ENCODE peak calls at places on chromosomes 5 and 9, in seven cellular contexts. S is glutamatergic neuron, J is tibial nerve, A is H9, R is mesothelial cell of epicardium, E is fibroblast of pulmonary artery, O is neural crest cell. H is an unnamed sample.

GRCh38 chr9:87322840-87323635 is 174.6 kb upstream of the DAPK1 start:
- DNase-seq in J (no peak), O (no peak), A (no peak), E (peak; percentile 53), S (no peak), R (no peak), H (no peak)

GRCh38 chr9:92963831-92964606 is 16.7 kb downstream of the FGD3 start:
- DNase-seq in A (no peak), O (no peak), S (no peak), J (no peak), E (no peak), R (no peak), H (no peak)

GRCh38 chr9:31304576-31304975 is 1079.9 kb upstream of the ACO1 start:
- DNase-seq in A (no peak), R (no peak), J (no peak), O (no peak), E (peak; percentile 90), S (no peak), H (no peak)

GRCh38 chr5:28066856-28067255 is 1028.5 kb upstream of the CDH9 start:
- DNase-seq in S (no peak), R (no peak), J (no peak), O (no peak), A (peak; percentile 57), E (no peak), H (no peak)

GRCh38 chr5:169097897-169098296 is 203.0 kb downstream of the SLIT3 start:
- DNase-seq in O (no peak), A (no peak), S (no peak), E (no peak), J (no peak), R (no peak), H (no peak)

GRCh38 chr5:168771698-168772097 is 192.5 kb upstream of the PANK3 start:
- DNase-seq in E (no peak), J (no peak), S (no peak), A (no peak), O (no peak), R (no peak), H (no peak)

GRCh38 chr5:68911840-68912690 is 181.7 kb upstream of the SLC30A5 start:
- DNase-seq in J (no peak), O (no peak), R (no peak), E (peak; percentile 83), A (no peak), S (no peak), H (no peak)

GRCh38 chr9:130824079-130824478 is 11.0 kb upstream of the ABL1 start:
- DNase-seq in R (no peak), E (no peak), A (no peak), S (no peak), J (no peak), O (no peak), H (no peak)

GRCh38 chr5:176402684-176403083 is 13.7 kb downstream of the CLTB start:
- DNase-seq in E (no peak), A (no peak), S (no peak), J (no peak), O (no peak), R (no peak), H (no peak)

GRCh38 chr5:140977003-140977402 is 10.7 kb downstream of the PCDHAC2 start:
- DNase-seq in E (peak; percentile 21), O (no peak), J (no peak), S (no peak), R (no peak), A (no peak), H (no peak)

GRCh38 chr9:87676976-87677775 is 48.7 kb upstream of the CTSL start:
- DNase-seq in S (no peak), A (peak; percentile 23), E (peak; percentile 82), R (no peak), O (no peak), J (no peak), H (no peak)

GRCh38 chr5:42242210-42242609 is 181.0 kb upstream of the GHR start:
- DNase-seq in O (no peak), E (no peak), R (no peak), A (no peak), J (no peak), S (no peak), H (no peak)

DNA sequence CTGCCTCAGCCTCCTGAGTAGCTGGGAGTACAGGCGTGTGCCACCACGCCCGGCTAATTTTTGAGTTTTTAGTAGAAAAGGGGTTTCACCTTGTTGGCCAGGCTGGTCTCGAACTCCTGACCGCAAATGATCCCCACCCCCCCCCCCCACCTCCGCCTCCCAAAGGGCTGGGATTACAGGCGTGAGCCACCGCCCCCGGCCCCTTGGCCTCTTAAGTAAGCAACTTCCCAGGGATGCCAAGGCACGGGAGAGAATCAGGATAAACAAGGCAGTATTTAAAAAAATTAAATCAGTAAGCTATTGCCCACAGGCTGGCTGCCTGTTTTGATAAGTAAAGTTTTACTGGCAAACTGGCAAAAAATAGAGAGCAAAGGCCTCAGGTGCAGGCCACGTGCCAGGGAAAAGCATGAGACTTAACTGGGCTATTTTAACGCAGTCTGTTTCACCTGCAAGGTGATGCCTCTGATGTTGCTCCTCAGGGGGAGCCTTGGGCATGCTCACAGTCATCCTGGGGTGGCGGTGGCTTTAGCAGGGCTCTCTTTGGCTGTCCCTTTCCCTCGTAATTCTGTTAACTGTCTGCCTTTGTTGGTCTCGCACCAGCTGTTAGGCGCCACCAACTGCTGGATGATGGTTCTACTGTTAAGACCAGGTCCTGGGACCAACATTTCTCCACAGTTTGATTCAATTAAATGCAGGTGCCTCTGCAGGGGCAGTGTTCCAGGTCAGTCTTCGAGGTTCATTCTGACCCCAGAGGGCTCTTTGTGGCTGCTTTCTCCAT is 19.4 kb upstream of the RNF130 start:
- DNase-seq in E (peak; percentile 45), A (peak; percentile 90), J (no peak), S (no peak), O (peak; percentile 35), R (no peak), H (peak; percentile 31)
- TF ChIP-seq CTCF in E (peak; percentile 31), A (peak; percentile 64), J (peak; percentile 17), S (peak; percentile 37), O (peak; percentile 38), R (peak; percentile 23), H (peak; percentile 49)

GRCh38 chr9:131982683-131983239 is 96.9 kb downstream of the MED27 start:
- DNase-seq in E (no peak), A (no peak), J (no peak), S (no peak), R (no peak), O (no peak), H (no peak)

GRCh38 chr9:131980267-131980916 is 99.3 kb downstream of the MED27 start:
- DNase-seq in S (no peak), J (no peak), A (no peak), O (no peak), E (peak; percentile 29), R (no peak), H (no peak)

GRCh38 chr9:131982102-131982501 is 97.6 kb downstream of the MED27 start:
- DNase-seq in R (no peak), S (no peak), J (no peak), E (no peak), O (no peak), A (no peak), H (no peak)

GRCh38 chr9:131984564-131984963 is 95.1 kb downstream of the MED27 start:
- DNase-seq in S (no peak), E (no peak), O (no peak), J (no peak), R (no peak), A (no peak), H (no peak)

GRCh38 chr9:131981116-131981847 is 98.4 kb downstream of the MED27 start:
- DNase-seq in O (no peak), A (no peak), R (no peak), S (no peak), E (no peak), J (no peak), H (no peak)
- TF ChIP-seq CTCF in O (no peak), A (no peak), R (no peak), S (no peak), E (no peak), J (no peak), H (no peak)

GRCh38 chr9:34566191-34566849 is 23.2 kb downstream of the CNTFR start:
- DNase-seq in E (no peak), R (no peak), J (no peak), S (no peak), O (no peak), A (no peak), H (no peak)

GRCh38 chr9:34568133-34568532 is 21.4 kb downstream of the CNTFR start:
- DNase-seq in E (no peak), O (no peak), A (no peak), S (no peak), R (no peak), J (no peak), H (no peak)

GRCh38 chr9:34568783-34569182 is 20.7 kb downstream of the CNTFR start:
- DNase-seq in E (no peak), A (no peak), O (no peak), S (peak; percentile 84), R (no peak), J (no peak), H (no peak)

GRCh38 chr9:34564617-34565016 is 24.9 kb downstream of the CNTFR start:
- DNase-seq in J (no peak), S (no peak), E (no peak), R (no peak), A (no peak), O (no peak), H (no peak)

DNA sequence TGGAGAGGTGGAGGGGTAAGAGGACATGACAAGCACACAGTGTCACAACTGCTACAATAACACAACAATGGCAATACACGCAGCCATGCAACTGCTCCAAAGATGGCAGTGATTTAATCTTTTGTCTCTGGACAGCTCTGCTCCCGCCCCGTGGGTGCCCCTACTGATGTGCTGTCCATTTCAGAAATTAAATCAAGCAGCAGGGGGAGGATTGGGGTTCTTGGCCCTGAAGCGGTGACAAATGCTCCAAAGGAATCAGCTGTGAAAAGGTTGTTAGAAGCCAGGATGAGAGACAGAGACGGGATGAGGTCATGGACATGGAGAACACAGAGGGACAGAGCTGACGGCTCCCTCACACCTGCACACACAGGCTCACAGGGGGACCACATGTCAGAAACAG is 22.6 kb downstream of the CNTFR start:
- DNase-seq in O (no peak), A (no peak), R (no peak), J (no peak), E (no peak), S (no peak), H (no peak)
- TF ChIP-seq CTCF in O (no peak), A (no peak), R (no peak), J (no peak), E (no peak), S (no peak), H (no peak)

GRCh38 chr5:55188656-55189380 is 15.8 kb upstream of the CDC20B start:
- DNase-seq in R (no peak), O (no peak), S (no peak), A (no peak), J (no peak), E (no peak), H (no peak)

GRCh38 chr5:55191165-55191564 is 18.2 kb upstream of the CDC20B start:
- DNase-seq in S (no peak), J (no peak), A (no peak), E (no peak), R (no peak), O (no peak), H (no peak)

DNA sequence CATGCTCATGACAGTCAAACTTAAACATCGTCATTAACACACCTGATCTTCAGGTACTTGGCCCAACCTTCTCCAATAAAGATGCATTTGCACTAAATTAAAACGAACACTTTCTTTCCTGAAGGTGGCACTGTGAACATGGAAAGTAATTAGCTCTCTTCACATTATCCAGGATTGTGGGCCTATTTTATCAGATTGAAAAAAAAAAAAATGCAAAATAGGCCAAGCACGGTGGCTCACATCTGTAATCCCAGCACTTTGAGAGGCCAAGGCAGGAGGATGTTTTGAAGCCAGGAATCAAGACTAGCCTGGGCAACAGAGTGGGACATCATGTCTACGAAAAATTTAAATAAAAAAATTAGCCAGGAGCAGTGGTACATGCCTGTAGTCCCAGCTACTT is 14.4 kb upstream of the CDC20B start:
- DNase-seq in J (no peak), E (peak; percentile 11), O (no peak), A (no peak), R (no peak), S (no peak), H (no peak)
- TF ChIP-seq CTCF in J (no peak), E (peak; percentile 19), O (peak; percentile 43), A (peak; percentile 57), R (no peak), S (no peak), H (no peak)